ENCODE peak calls at places on chromosomes 5 and 9, in six cellular contexts. N is MM.1S, X is neural crest cell, H is GM23338, O is Peyer's patch, T is cardiac muscle cell. I is an unnamed sample.

GRCh38 chr9:133403766-133404439 is 13.9 kb downstream of the REXO4 start:
- DNase-seq in N (no peak), T (peak), O (peak), X (no peak), H (peak), I (peak)

GRCh38 chr9:93085676-93086075 is 10.3 kb upstream of the CARD19 start:
- DNase-seq in N (no peak), X (no peak), H (no peak), T (no peak), O (peak), I (no peak)

GRCh38 chr5:132143148-132143547 is 69.6 kb downstream of the CSF2 start:
- DNase-seq in T (no peak), H (peak), O (no peak), N (no peak), X (no peak), I (no peak)

GRCh38 chr9:133739408-133740280 is 1.5 kb upstream of the SARDH start:
- DNase-seq in O (no peak), X (no peak), T (no peak), H (no peak), N (no peak), I (no peak)

GRCh38 chr9:132647355-132647754 is 22.4 kb downstream of the DDX31 start:
- DNase-seq in T (peak), H (no peak), N (no peak), O (no peak), X (no peak), I (no peak)

GRCh38 chr9:7879551-7880245 is 80.1 kb upstream of the DMAC1 start:
- DNase-seq in T (no peak), H (peak), N (no peak), X (peak), O (no peak), I (no peak)

GRCh38 chr9:91919621-91920020 is 30.4 kb downstream of the ROR2 start:
- DNase-seq in O (no peak), H (no peak), T (no peak), X (no peak), N (no peak), I (no peak)

GRCh38 chr5:128784726-128785125 is 180.6 kb upstream of the SLC27A6 start:
- DNase-seq in O (no peak), H (no peak), N (no peak), X (no peak), T (no peak), I (no peak)

GRCh38 chr5:89128930-89129625 is 246.1 kb upstream of the MEF2C start:
- DNase-seq in T (no peak), H (no peak), O (no peak), X (no peak), N (no peak), I (no peak)

GRCh38 chr5:78473747-78474146 is 113.3 kb downstream of the SCAMP1 start:
- DNase-seq in H (no peak), X (no peak), N (no peak), T (no peak), O (no peak), I (no peak)

GRCh38 chr9:16726718-16727451 is 143.6 kb downstream of the BNC2 start:
- DNase-seq in O (peak), H (peak), X (peak), T (peak), N (peak), I (peak)

GRCh38 chr9:81969971-81970370 is 18.6 kb upstream of the SPATA31D1 start:
- DNase-seq in H (peak), X (no peak), N (no peak), O (no peak), T (no peak), I (no peak)

GRCh38 chr9:134433909-134434895 is 107.9 kb downstream of the RXRA start:
- DNase-seq in O (no peak), H (no peak), X (no peak), T (no peak), N (no peak), I (no peak)

GRCh38 chr5:122415481-122416120 is 103.6 kb downstream of the SNCAIP start:
- DNase-seq in O (peak), H (peak), N (peak), X (peak), T (peak), I (peak)

GRCh38 chr5:1156033-1156753 is 44.3 kb upstream of the SLC12A7 start:
- DNase-seq in O (no peak), N (no peak), H (peak), T (no peak), X (peak), I (no peak)

GRCh38 chr5:40490464-40491083 is 189.1 kb upstream of the PTGER4 start:
- DNase-seq in T (no peak), X (no peak), H (no peak), O (no peak), N (no peak), I (peak)

GRCh38 chr9:21831841-21832509 is 29.5 kb downstream of the MTAP start:
- DNase-seq in T (peak), O (no peak), N (no peak), H (no peak), X (no peak), I (peak)

GRCh38 chr9:23543420-23543819 is 282.6 kb downstream of the ELAVL2 start:
- DNase-seq in X (no peak), T (no peak), N (no peak), O (no peak), H (no peak), I (no peak)

GRCh38 chr5:125470503-125470902 is 724.1 kb upstream of the ZNF608 start:
- DNase-seq in H (no peak), N (no peak), T (no peak), O (no peak), X (no peak), I (no peak)

GRCh38 chr5:134438641-134439621 is 27.2 kb upstream of the CDKN2AIPNL start:
- DNase-seq in H (peak), T (peak), X (no peak), N (no peak), O (peak), I (no peak)

DNA sequence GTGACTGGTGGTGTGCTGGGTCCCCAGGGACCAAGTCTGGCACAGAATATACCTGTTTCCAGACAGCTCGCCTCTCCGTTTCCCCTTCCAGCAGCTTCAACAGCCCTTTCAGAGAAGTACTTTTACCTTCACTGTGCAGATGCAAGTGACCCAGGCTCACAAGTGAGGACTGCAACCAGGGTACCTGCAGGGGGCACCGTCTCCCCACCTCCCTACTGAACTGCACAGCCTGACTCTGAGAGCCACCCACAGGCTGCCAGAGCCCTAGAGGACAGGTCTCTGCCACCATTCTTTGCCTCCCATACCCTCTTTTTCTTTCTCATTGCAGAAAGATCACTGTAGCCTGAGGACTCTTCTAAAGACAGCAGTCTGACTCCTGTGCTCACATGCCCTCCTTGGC is 15.4 kb downstream of the IL9 start:
- DNase-seq in O (no peak), T (no peak), H (peak), X (no peak), N (no peak), I (no peak)
- TF ChIP-seq CTCF in O (no peak), T (peak), H (peak), X (peak), N (peak), I (no peak)

DNA sequence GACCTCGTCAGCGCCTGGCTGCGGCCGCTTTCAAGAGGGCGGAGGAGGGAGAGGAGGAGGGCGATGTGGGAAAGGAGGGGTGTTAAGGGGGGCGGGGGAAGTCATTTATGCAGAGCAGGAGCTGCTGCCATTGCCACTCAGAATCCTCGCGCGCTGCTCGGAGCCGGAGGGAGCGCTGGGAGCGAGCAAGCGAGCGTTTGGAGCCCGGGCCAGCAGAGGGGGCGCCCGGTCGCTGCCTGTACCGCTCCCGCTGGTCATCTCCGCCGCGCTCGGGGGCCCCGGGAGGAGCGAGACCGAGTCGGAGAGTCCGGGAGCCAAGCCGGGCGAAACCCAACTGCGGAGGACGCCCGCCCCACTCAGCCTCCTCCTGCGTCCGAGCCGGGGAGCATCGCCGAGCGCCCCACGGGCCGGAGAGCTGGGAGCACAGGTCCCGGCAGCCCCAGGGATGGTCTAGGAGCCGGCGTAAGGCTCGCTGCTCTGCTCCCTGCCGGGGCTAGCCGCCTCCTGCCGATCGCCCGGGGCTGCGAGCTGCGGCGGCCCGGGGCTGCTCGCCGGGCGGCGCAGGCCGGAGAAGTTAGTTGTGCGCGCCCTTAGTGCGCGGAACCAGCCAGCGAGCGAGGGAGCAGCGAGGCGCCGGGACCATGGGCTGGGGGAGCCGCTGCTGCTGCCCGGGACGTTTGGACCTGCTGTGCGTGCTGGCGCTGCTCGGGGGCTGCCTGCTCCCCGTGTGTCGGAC is at the start of gene PCSK5:
- DNase-seq in O (peak), N (peak), X (peak), T (peak), H (peak), I (peak)
- TF ChIP-seq CTCF in O (no peak), N (peak), X (peak), T (peak), H (peak), I (no peak)

DNA sequence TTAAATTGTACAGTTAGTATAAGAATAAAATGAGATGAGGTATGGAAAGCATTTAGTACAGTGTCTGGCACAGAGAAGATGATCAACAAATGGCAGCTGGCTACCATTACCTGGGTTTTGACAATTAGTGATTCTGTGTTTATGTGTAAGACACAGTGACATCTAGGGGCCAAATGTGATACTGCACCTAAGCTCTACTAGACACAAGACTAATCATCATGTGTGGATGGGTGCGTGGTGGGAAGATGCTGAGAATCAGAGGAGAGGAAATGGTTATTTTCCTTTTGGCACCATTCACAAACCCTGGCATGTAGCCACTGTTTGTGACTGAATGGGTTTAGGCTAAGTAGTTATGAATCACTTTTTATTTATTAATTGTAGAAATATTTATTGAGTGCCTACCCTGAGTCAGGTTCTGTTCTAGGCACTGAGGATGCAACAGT is 109.8 kb upstream of the TBC1D2 start:
- DNase-seq in T (peak), H (peak), O (no peak), X (no peak), N (peak), I (no peak)
- TF ChIP-seq CTCF in T (peak), H (peak), O (no peak), X (peak), N (peak), I (peak)

GRCh38 chr9:4197548-4197947 is 102.3 kb downstream of the GLIS3 start:
- DNase-seq in X (no peak), O (no peak), T (no peak), H (peak), N (peak), I (no peak)
- TF ChIP-seq CTCF in X (peak), O (no peak), T (peak), H (peak), N (peak), I (peak)

DNA sequence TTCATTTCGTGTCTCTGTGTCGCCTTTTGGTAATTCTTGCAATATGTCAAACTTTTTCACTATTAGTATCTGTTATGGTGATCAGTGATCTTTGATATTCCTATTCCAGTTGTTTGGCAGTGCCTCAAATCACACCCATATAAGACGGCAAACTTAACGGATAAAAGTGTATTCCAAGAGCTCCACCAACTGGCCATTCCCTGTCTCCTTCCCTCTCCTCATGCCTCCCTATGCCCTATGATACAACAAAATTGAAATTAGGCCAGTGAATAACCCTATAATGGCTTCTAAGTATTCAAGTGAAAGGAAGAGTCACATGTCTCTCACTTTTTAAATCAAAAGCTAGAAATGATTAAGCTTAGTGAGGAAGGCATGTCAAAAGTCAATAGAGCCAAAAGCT is 74.8 kb downstream of the CDK5RAP2 start:
- DNase-seq in T (peak), N (no peak), H (peak), X (no peak), O (no peak), I (no peak)
- TF ChIP-seq CTCF in T (peak), N (no peak), H (peak), X (no peak), O (no peak), I (no peak)

GRCh38 chr9:109060235-109060634 is 46.9 kb upstream of the CTNNAL1 start:
- DNase-seq in T (no peak), O (no peak), H (no peak), X (no peak), N (no peak), I (no peak)

GRCh38 chr9:109062543-109062942 is 49.2 kb upstream of the CTNNAL1 start:
- DNase-seq in N (no peak), X (no peak), O (no peak), T (peak), H (no peak), I (no peak)

GRCh38 chr9:109068764-109069163 is 51.0 kb downstream of the TMEM245 start:
- DNase-seq in O (no peak), H (no peak), X (no peak), T (no peak), N (no peak), I (no peak)

GRCh38 chr9:109064963-109065701 is 51.8 kb upstream of the CTNNAL1 start:
- DNase-seq in X (no peak), N (no peak), O (no peak), T (no peak), H (no peak), I (no peak)

GRCh38 chr9:109063765-109064164 is 50.5 kb upstream of the CTNNAL1 start:
- DNase-seq in N (no peak), O (no peak), H (no peak), T (no peak), X (no peak), I (no peak)
- TF ChIP-seq CTCF in N (no peak), O (no peak), H (no peak), T (no peak), X (no peak), I (no peak)